ENCODE peak calls at places on chromosome 19, in four cellular contexts. I is vagina, Q is WERI-Rb-1, S is aorta. E is an unnamed sample.

GRCh38 chr19:1445932-1446712 is 3.8 kb upstream of the APC2 start:
- DNase-seq in I (no peak), Q (peak), S (no peak), E (peak)

GRCh38 chr19:1473424-1473851 is 5.6 kb downstream of the C19orf25 start:
- DNase-seq in I (no peak), Q (no peak), S (no peak), E (no peak)

GRCh38 chr19:10747271-10747670 is 29.4 kb downstream of the DNM2 start:
- DNase-seq in I (no peak), Q (no peak), S (no peak), E (no peak)

GRCh38 chr19:6639439-6639838 is 30.5 kb downstream of the TNFSF14 start:
- DNase-seq in I (no peak), Q (no peak), S (no peak), E (no peak)

GRCh38 chr19:33231511-33231910 is 5.9 kb upstream of the SLC7A10 start:
- DNase-seq in I (no peak), Q (no peak), S (no peak), E (no peak)

GRCh38 chr19:17202713-17203112 is 12.4 kb upstream of the USE1 start:
- DNase-seq in I (no peak), Q (no peak), S (no peak), E (no peak)

GRCh38 chr19:41591951-41592562 is 16.1 kb downstream of the CEACAM21 start:
- DNase-seq in I (peak), Q (no peak), S (no peak), E (no peak)

GRCh38 chr19:17035842-17036424 is 9.3 kb upstream of the CPAMD8 start:
- DNase-seq in I (no peak), Q (no peak), S (no peak), E (peak)

GRCh38 chr19:34220472-34221063 is 33.8 kb upstream of the GARRE1 start:
- DNase-seq in I (no peak), Q (peak), S (no peak), E (peak)

GRCh38 chr19:23346696-23347095 is 48.6 kb downstream of the ZNF91 start:
- DNase-seq in I (no peak), Q (no peak), S (no peak), E (no peak)

GRCh38 chr19:17214531-17215124 is 529 bp upstream of the USE1 start:
- DNase-seq in I (no peak), Q (no peak), S (no peak), E (no peak)

GRCh38 chr19:12748489-12748888 is 3.1 kb upstream of the BEST2 start:
- DNase-seq in I (no peak), Q (peak), S (no peak), E (no peak)

GRCh38 chr19:47549341-47549768 is 23.6 kb downstream of the ZNF541 start:
- DNase-seq in I (no peak), Q (no peak), S (no peak), E (no peak)

GRCh38 chr19:49327878-49328544 is 3.0 kb upstream of the SLC6A16 start:
- DNase-seq in I (no peak), Q (no peak), S (no peak), E (no peak)

GRCh38 chr19:15812059-15812722 is 3.3 kb downstream of the OR10H1 start:
- DNase-seq in I (no peak), Q (no peak), S (no peak), E (no peak)

GRCh38 chr19:411723-412355 is 2.9 kb upstream of the C2CD4C start:
- DNase-seq in I (no peak), Q (peak), S (peak), E (no peak)

GRCh38 chr19:33392341-33393285 is 19.1 kb downstream of the CEBPG start:
- DNase-seq in I (no peak), Q (peak), S (peak), E (peak)

GRCh38 chr19:45773384-45773783 is 4.3 kb upstream of the SIX5 start:
- DNase-seq in I (no peak), Q (no peak), S (no peak), E (no peak)

GRCh38 chr19:3950871-3951861 is 18.3 kb downstream of the NMRK2 start:
- DNase-seq in I (no peak), Q (peak), S (peak), E (peak)

GRCh38 chr19:3945838-3946237 is 13.0 kb downstream of the NMRK2 start:
- DNase-seq in I (no peak), Q (no peak), S (no peak), E (no peak)

GRCh38 chr19:3954107-3954506 is 16.8 kb downstream of the DAPK3 start:
- DNase-seq in I (no peak), Q (no peak), S (no peak), E (no peak)

GRCh38 chr19:3949294-3949693 is 16.4 kb downstream of the NMRK2 start:
- DNase-seq in I (no peak), Q (no peak), S (no peak), E (no peak)

DNA sequence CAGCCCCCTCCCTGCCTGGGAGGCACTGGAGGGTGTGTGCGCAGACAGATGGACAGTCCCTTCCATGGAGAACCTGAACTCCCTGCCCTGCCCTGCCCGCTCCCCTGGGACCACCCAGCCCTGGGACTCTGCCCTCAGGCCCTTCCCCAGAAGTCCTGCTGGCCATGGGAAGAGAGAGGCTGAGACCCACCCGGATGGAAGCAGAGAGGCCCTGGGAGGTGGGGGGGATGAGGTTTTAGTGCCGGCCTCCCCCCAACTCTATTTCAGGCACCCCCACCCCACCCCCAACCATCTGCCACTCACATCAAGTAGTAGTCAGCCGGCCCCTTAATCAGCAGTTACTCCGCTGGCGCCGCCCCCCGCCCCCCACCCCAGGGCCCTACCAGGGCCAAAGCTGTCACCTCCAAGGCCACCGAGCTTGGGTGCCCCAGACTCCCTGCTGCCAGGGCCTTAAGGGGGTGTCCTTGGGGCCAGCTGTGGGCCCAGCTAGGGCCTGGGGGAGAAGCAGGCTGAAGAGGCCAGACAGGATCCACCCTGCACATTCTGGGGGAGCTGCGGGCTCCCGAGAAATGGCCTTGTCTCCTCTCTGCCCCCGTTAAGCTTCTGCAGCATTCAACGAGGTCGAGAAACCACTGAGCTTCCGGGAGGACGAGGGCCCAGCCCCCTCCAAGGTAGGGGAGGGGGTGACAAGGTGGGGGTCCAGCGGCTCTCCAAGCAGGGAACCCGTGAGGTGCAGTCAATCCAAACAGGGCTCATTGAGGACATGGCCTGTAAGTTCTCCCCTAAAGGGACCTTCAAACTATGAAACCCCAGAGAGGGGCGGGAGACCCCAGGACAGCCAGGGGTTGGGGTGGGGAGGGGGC is 17.4 kb downstream of the NMRK2 start:
- DNase-seq in I (no peak), Q (peak), S (no peak), E (peak)
- H3K27ac ChIP-seq in I (no peak), Q (peak), S (peak), E (peak)

GRCh38 chr19:19662344-19662743 is 1.1 kb downstream of the ATP13A1 start:
- DNase-seq in I (no peak), Q (no peak), S (no peak), E (no peak)
- H3K27ac ChIP-seq in I (no peak), Q (peak), S (no peak), E (no peak)

GRCh38 chr19:35715355-35715809 is 2.4 kb upstream of the KMT2B start:
- DNase-seq in I (no peak), Q (no peak), S (no peak), E (no peak)
- H3K27ac ChIP-seq in I (peak), Q (peak), S (no peak), E (no peak)

GRCh38 chr19:57279418-57280164 is 694 bp upstream of the ZNF460 start:
- DNase-seq in I (no peak), Q (peak), S (peak), E (peak)

GRCh38 chr19:57280913-57281425 is 684 bp downstream of the ZNF460 start:
- DNase-seq in I (no peak), Q (no peak), S (no peak), E (no peak)

GRCh38 chr19:57280165-57280912 is at the start of gene ZNF460:
- DNase-seq in I (no peak), Q (peak), S (peak), E (peak)

GRCh38 chr19:57276430-57276829 is 3.9 kb upstream of the ZNF460 start:
- DNase-seq in I (no peak), Q (no peak), S (no peak), E (no peak)

DNA sequence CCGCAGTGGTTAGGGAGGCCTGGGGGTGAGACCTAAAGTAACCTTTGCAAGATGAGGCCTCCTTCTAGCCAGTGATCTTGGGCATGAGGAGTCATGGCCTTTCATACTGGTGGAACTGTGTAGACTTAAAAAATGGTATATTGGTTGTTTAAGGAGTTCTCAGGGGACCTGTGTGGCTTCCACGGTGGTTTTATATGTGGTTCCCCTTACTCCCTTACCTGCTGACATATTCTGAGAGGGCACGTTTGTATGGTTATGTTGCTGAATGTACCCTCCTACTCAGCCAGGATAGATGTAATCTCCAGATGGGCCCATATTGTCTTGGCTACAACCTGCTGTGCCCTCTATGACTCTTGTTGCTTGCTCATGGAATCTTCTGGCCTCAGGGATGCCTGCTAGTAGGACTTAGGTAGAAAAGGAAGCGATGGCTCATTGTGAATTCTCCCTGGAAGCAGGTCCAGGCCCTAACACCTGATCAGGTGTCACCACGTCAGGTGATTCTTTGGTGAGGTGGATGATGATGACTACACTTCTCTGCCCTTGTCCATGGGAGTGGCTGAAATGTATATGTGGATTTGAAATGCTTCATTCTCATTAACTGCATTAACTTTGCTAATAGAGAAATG is 1.8 kb downstream of the ZNF460 start:
- DNase-seq in I (no peak), Q (no peak), S (no peak), E (no peak)
- H3K27ac ChIP-seq in I (no peak), Q (no peak), S (no peak), E (peak)

GRCh38 chr19:2548966-2549365 is 73.0 kb downstream of the GADD45B start:
- DNase-seq in I (no peak), Q (no peak), S (peak), E (no peak)

GRCh38 chr19:2544576-2545415 is 68.9 kb downstream of the GADD45B start:
- DNase-seq in I (no peak), Q (no peak), S (peak), E (no peak)

GRCh38 chr19:2547721-2548120 is 71.8 kb downstream of the GADD45B start:
- DNase-seq in I (no peak), Q (no peak), S (peak), E (no peak)

GRCh38 chr19:2546128-2547032 is 70.5 kb downstream of the GADD45B start:
- DNase-seq in I (no peak), Q (peak), S (peak), E (peak)

GRCh38 chr19:2547033-2547680 is 71.2 kb downstream of the GADD45B start:
- DNase-seq in I (no peak), Q (no peak), S (no peak), E (no peak)
- H3K27ac ChIP-seq in I (peak), Q (no peak), S (no peak), E (peak)

E was measured in heart left ventricle.